ENCODE peak calls at places on chromosomes 16 and 17, in four cellular contexts. Z is T-helper 2 cell; S is activated CD4-positive, alpha-beta T cell treated with anti-CD3 and anti-CD28 coated beads for 48 hours; F is NCI-H2029. M is an unnamed sample.

GRCh38 chr17:27559996-27560481 is 70.9 kb upstream of the LGALS9 start:
- DNase-seq in F (peak; percentile 26), Z (no peak), S (no peak), M (no peak)

GRCh38 chr17:4739122-4740024 is at the start of the genes CXCL16 and ZMYND15:
- DNase-seq in F (no peak), Z (peak; percentile 37), S (peak; percentile 58), M (peak; percentile 72)

GRCh38 chr17:3659541-3660111 is 8.8 kb downstream of the TAX1BP3 start:
- DNase-seq in F (no peak), S (no peak), Z (no peak), M (no peak)

GRCh38 chr17:62869885-62870580 is 61.9 kb upstream of the MARCHF10 start:
- DNase-seq in S (no peak), Z (no peak), F (no peak), M (no peak)

GRCh38 chr17:62981933-62982332 is 15.9 kb downstream of the TANC2 start:
- DNase-seq in Z (no peak), S (no peak), F (no peak), M (no peak)

GRCh38 chr16:23952128-23953041 is 116.6 kb downstream of the PRKCB start:
- DNase-seq in F (peak; percentile 61), Z (no peak), S (peak; percentile 57), M (no peak)

GRCh38 chr16:72131036-72131435 is 37.4 kb downstream of the DHX38 start:
- DNase-seq in S (no peak), Z (no peak), F (no peak), M (no peak)

GRCh38 chr17:33291248-33292183 is 1.6 kb downstream of the ASIC2 start:
- DNase-seq in S (peak; percentile 16), F (no peak), Z (no peak), M (no peak)

GRCh38 chr16:30473231-30474061 is 904 bp downstream of the ITGAL start:
- DNase-seq in F (no peak), S (peak; percentile 78), Z (no peak), M (peak; percentile 24)